ENCODE peak calls at places on chromosomes 6 and 20, in five cellular contexts. M, F, T, K and I are unnamed samples. For H3F3A, the result is how much of the 10 kb centered on the place peaks cover.

GRCh38 chr6:73579851-73580246 is 59.0 kb upstream of the EEF1A1 start:
- DNase-seq in M (peak), F (no peak), T (peak), K (peak), I (peak)

GRCh38 chr6:160995271-160995670 is 3.7 kb downstream of the MAP3K4 start:
- DNase-seq in M (no peak), F (no peak), T (no peak), K (no peak), I (no peak)

GRCh38 chr20:39049684-39050554 is 87.8 kb downstream of the DHX35 start:
- DNase-seq in M (peak), F (peak), T (peak), K (peak), I (peak)

GRCh38 chr6:3510617-3511016 is 53.8 kb upstream of the SLC22A23 start:
- DNase-seq in M (no peak), F (peak), T (no peak), K (no peak), I (no peak)

GRCh38 chr20:52996726-52997125 is 24.6 kb downstream of the TSHZ2 start:
- DNase-seq in M (no peak), F (peak), T (no peak), K (no peak), I (no peak)

GRCh38 chr6:54971825-54972224 is 125.3 kb downstream of the FAM83B start:
- DNase-seq in M (no peak), F (no peak), T (no peak), K (no peak), I (peak)

GRCh38 chr20:35307666-35308653 is 15.7 kb upstream of the FAM83C start:
- DNase-seq in M (peak), F (no peak), T (peak), K (no peak), I (peak)

GRCh38 chr20:53735536-53736050 is 142.0 kb upstream of the ZNF217 start:
- DNase-seq in M (peak), F (no peak), T (peak), K (peak), I (peak)

GRCh38 chr6:170174771-170175643 is 115.9 kb downstream of the DLL1 start:
- DNase-seq in M (no peak), F (no peak), T (no peak), K (no peak), I (no peak)

GRCh38 chr6:56204134-56204533 is 43.2 kb downstream of the COL21A1 start:
- DNase-seq in M (no peak), F (no peak), T (no peak), K (no peak), I (no peak)

GRCh38 chr20:11112837-11113236 is 439.0 kb upstream of the JAG1 start:
- DNase-seq in M (no peak), F (no peak), T (peak), K (no peak), I (peak)

GRCh38 chr20:51131806-51132205 is 108.9 kb upstream of the KCNG1 start:
- DNase-seq in M (no peak), F (no peak), T (no peak), K (no peak), I (no peak)

GRCh38 chr20:49397525-49397924 is 84.9 kb downstream of the KCNB1 start:
- DNase-seq in M (peak), F (no peak), T (peak), K (no peak), I (peak)

GRCh38 chr20:49685161-49685601 is 28.5 kb downstream of the B4GALT5 start:
- DNase-seq in M (no peak), F (no peak), T (peak), K (peak), I (no peak)

GRCh38 chr6:158817298-158818007 is 1.7 kb downstream of the EZR start:
- DNase-seq in M (no peak), F (peak), T (peak), K (peak), I (no peak)

GRCh38 chr6:11826779-11827178 is 48.2 kb upstream of the ADTRP start:
- DNase-seq in M (no peak), F (no peak), T (no peak), K (no peak), I (no peak)

GRCh38 chr6:53032853-53033252 is 32.4 kb upstream of the FBXO9 start:
- DNase-seq in M (no peak), F (no peak), T (peak), K (no peak), I (peak)

GRCh38 chr6:41648921-41649320 is 10.7 kb downstream of the MDFI start:
- DNase-seq in M (no peak), F (no peak), T (no peak), K (no peak), I (no peak)

GRCh38 chr20:10728873-10729670 is 55.3 kb upstream of the JAG1 start:
- DNase-seq in M (no peak), F (no peak), T (peak), K (no peak), I (peak)

GRCh38 chr20:11891827-11892521 is 25.7 kb upstream of the BTBD3 start:
- DNase-seq in M (peak), F (peak), T (peak), K (peak), I (peak)

GRCh38 chr20:57547250-57547649 is 13.7 kb upstream of the PCK1 start:
- DNase-seq in M (no peak), F (no peak), T (peak), K (no peak), I (peak)

GRCh38 chr6:138657026-138657425 is 116.5 kb upstream of the CCDC28A start:
- DNase-seq in M (no peak), F (no peak), T (no peak), K (no peak), I (no peak)

GRCh38 chr20:38073307-38074010 is 39.9 kb downstream of the RPRD1B start:
- DNase-seq in M (peak), F (peak), T (peak), K (peak), I (peak)

GRCh38 chr20:38123021-38123587 is 42.0 kb downstream of the TGM2 start:
- DNase-seq in M (peak), F (peak), T (peak), K (no peak), I (no peak)

GRCh38 chr6:36334832-36335459 is 1.7 kb downstream of the BNIP5 start:
- DNase-seq in M (peak), F (no peak), T (no peak), K (no peak), I (peak)

GRCh38 chr6:16741112-16742016 is 19.9 kb downstream of the ATXN1 start:
- DNase-seq in M (no peak), F (no peak), T (peak), K (peak), I (peak)

GRCh38 chr20:50753152-50753551 is 21.8 kb downstream of the PARD6B start:
- DNase-seq in M (no peak), F (no peak), T (no peak), K (no peak), I (no peak)

GRCh38 chr6:25280617-25280990 is 1.4 kb downstream of the CARMIL1 start:
- DNase-seq in M (no peak), F (peak), T (peak), K (no peak), I (peak)

GRCh38 chr6:50842446-50842845 is 23.8 kb downstream of the TFAP2B start:
- DNase-seq in M (no peak), F (no peak), T (no peak), K (no peak), I (no peak)

GRCh38 chr20:12614764-12615163 is 394.0 kb upstream of the SPTLC3 start:
- DNase-seq in M (no peak), F (no peak), T (no peak), K (peak), I (no peak)

GRCh38 chr6:42610416-42610815 is 46.6 kb downstream of the UBR2 start:
- DNase-seq in M (no peak), F (no peak), T (no peak), K (peak), I (no peak)

GRCh38 chr20:40563296-40563950 is 125.6 kb downstream of the MAFB start:
- DNase-seq in M (peak), F (no peak), T (peak), K (no peak), I (peak)

GRCh38 chr6:85493389-85493788 is 43.5 kb downstream of the NT5E start:
- DNase-seq in M (no peak), F (no peak), T (no peak), K (no peak), I (no peak)
- H3F3A ChIP-seq in M (half or more), F (under half), T (half or more), K (under half), I (under half)

GRCh38 chr6:32950010-32950409 is 2.9 kb downstream of the HLA-DMA start:
- DNase-seq in M (no peak), F (no peak), T (no peak), K (no peak), I (no peak)

GRCh38 chr6:32949113-32949512 is 3.8 kb downstream of the HLA-DMA start:
- DNase-seq in M (no peak), F (no peak), T (no peak), K (no peak), I (no peak)

GRCh38 chr6:32945953-32946352 is 5.1 kb upstream of the HLA-DMB start:
- DNase-seq in M (no peak), F (no peak), T (no peak), K (no peak), I (no peak)

GRCh38 chr6:32946893-32947292 is 6.0 kb downstream of the HLA-DMA start:
- DNase-seq in M (no peak), F (no peak), T (no peak), K (no peak), I (no peak)

DNA sequence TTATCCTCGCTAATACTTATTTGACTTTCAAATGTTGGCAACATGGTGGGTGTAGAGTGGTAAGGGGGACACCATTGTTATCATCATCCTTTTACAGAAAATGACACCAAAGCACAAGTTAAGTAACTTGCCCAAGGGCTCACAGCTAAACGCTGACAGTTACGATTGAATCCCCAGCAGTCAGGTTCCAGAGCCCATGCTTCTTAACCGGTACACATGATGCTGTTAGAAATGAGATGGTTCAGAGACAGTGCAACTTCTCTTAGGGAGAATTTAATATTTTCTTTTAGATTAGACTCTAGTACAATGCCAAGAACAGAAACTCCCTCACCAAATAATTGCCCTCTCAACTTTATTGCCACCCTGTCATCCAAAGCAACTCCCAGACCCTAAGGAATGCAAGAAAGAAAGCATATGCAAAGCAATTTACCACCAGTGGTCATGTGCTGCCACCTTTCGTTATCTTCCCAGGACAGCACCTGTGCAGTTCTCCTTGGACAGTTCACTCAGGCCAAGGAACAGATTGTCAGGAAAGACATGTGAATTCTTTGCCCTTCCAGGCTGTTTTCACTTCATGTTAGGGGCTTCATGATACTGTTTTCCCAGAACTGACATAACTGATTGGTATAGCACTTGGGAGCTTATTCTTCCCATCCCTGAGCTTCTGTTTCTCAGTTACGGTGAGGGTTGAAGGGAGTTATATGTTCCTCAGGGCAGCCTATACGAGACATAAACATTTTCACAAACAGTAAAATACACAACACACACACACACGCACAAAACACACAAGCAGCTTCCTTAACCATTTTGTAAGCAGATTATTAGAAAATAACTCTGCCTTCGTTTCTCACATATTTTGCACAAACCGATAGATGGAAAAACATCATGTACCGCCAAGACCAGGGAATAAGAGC is 5.1 kb downstream of the HLA-DMA start:
- DNase-seq in M (peak), F (peak), T (peak), K (peak), I (peak)
- H3F3A ChIP-seq in M (under half), F (under half), T (under half), K (under half), I (under half)

DNA sequence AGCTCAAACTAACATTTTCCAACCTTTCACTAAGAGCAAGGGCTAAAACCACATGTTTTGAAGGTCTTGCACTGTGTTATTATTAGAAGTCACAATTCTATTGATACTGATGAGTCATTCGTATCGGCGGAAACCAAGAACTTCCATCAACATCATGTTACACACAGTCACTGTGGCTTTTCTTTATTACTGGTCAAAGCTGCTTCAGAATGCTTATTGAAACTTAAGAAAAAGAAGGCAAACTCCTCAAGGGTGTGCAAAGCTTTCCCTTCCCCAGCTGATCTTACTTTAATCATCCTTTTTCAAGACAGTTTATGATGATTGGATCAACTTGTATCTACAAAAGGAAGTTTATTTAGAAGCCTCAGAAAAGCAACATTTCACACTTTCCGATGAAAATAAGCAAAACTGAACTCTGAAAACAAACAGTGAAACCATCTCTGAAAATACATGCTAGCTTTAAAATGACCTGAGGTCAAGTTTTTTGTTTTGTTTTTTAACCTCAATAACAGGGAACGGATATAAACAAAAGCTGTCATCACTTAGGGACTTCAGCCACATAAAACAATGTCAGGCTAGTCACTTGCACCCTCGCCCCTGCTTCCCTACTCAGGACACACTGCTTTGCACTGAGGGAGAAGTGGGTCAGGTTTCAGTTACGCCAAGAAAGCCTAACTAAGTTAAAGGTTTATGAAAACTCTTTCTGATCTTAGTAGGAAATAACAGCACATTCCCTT is 11.7 kb downstream of the BACH2 start:
- DNase-seq in M (no peak), F (no peak), T (peak), K (peak), I (peak)
- H3F3A ChIP-seq in M (under half), F (under half), T (under half), K (under half), I (under half)

GRCh38 chr6:99741092-99741491 is 134.5 kb downstream of the PRDM13 start:
- DNase-seq in M (no peak), F (no peak), T (no peak), K (no peak), I (no peak)
- H3F3A ChIP-seq in M (under half), F (under half), T (under half), K (under half), I (under half)

DNA sequence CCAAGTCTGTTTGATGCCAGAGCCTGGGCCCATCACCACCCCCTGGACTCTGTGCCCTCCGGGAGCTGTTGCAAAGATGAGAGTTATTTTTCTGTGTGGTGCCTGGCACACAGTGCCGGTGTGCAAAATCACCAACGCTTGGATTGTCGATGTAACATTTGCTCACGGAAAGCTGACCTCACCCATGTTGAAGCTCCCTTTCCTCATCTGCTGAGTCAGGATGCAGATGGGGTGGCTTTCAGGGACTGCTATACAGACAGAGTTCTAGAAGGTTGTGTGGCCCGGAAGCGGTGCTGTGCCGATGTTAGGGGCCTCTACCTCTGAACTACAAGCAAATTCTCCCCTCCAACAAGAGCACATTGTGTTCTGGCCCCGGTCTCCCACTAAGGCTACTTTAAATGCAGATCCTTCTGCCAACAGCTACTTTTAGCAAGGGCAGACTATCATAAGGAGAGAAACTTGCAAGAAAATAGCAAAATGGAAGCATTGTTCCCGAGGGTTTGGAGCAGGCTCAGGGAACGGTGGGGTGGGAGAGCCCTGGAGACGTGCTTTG is 34.0 kb downstream of the EYA2 start:
- DNase-seq in M (no peak), F (peak), T (peak), K (no peak), I (no peak)
- H3F3A ChIP-seq in M (under half), F (under half), T (under half), K (under half), I (under half)

GRCh38 chr6:31631681-31632278 is 11.3 kb downstream of the PRRC2A start:
- DNase-seq in M (no peak), F (no peak), T (no peak), K (no peak), I (no peak)
- H3F3A ChIP-seq in M (under half), F (half or more), T (half or more), K (under half), I (under half)